ENCODE peak calls at places on chromosome 3, in nine cellular contexts. H is foreskin fibroblast; I is activated naive CD8-positive, alpha-beta T cell treated with anti-CD3 and anti-CD28 coated beads, Interleukin-2, amount 50 U/mL, for 16 hours; M is A172; P is NCI-H1105 treated with DMSO at 0.1 percent for 48 hours; T is NCI-H2081; V is stimulated activated CD4-positive, alpha-beta T cell treated with anti-CD3 and anti-CD28 coated beads, Interleukin-2, amount 100 ng/mL, for 48 hours; O is SW480; N is WTC11. Z is an unnamed sample.

GRCh38 chr3:106305882-106306445 is 437.2 kb upstream of the CBLB start:
- DNase-seq in H (peak; percentile 24), I (no peak), M (no peak), P (no peak), T (no peak), V (no peak), O (no peak), N (no peak), Z (no peak)

GRCh38 chr3:4680227-4680691 is 187.1 kb downstream of the ITPR1 start:
- DNase-seq in H (peak; percentile 26), I (no peak), M (no peak), P (peak; percentile 59), T (no peak), V (no peak), O (no peak), N (no peak), Z (no peak)

GRCh38 chr3:172115787-172116186 is 76.4 kb downstream of the FNDC3B start:
- DNase-seq in H (peak; percentile 58), I (no peak), M (no peak), P (no peak), T (no peak), V (no peak), O (no peak), N (no peak), Z (no peak)

GRCh38 chr3:71395927-71396695 is 187.4 kb downstream of the FOXP1 start:
- DNase-seq in H (peak; percentile 55), I (no peak), M (no peak), P (no peak), T (no peak), V (no peak), O (no peak), N (no peak), Z (no peak)

GRCh38 chr3:190318666-190319065 is 3.6 kb downstream of the CLDN1 start:
- DNase-seq in H (no peak), I (no peak), M (no peak), P (no peak), T (no peak), V (no peak), O (peak; percentile 43), N (no peak), Z (no peak)

GRCh38 chr3:14440531-14441239 is 38.3 kb downstream of the SLC6A6 start:
- DNase-seq in H (peak; percentile 50), I (no peak), M (no peak), P (peak; percentile 64), T (peak; percentile 12), V (no peak), O (peak; percentile 22), N (peak; percentile 53), Z (no peak)

GRCh38 chr3:169286992-169287391 is 376.5 kb downstream of the MECOM start:
- DNase-seq in H (no peak), I (no peak), M (no peak), P (peak; percentile 93), T (peak; percentile 73), V (no peak), O (no peak), N (no peak), Z (no peak)

GRCh38 chr3:170642882-170643601 is 57.2 kb upstream of the SLC7A14 start:
- DNase-seq in H (no peak), I (no peak), M (no peak), P (no peak), T (no peak), V (no peak), O (no peak), N (no peak), Z (no peak)

GRCh38 chr3:76051145-76051544 is 265.8 kb upstream of the ZNF717 start:
- DNase-seq in H (no peak), I (no peak), M (no peak), P (no peak), T (no peak), V (no peak), O (peak; percentile 30), N (no peak), Z (no peak)

GRCh38 chr3:46471371-46471914 is 6.7 kb upstream of the LTF start:
- DNase-seq in H (no peak), I (no peak), M (no peak), P (no peak), T (no peak), V (no peak), O (no peak), N (no peak), Z (no peak)

GRCh38 chr3:117193390-117193789 is 483.8 kb downstream of the TUSC7 start:
- DNase-seq in H (peak; percentile 51), I (no peak), M (no peak), P (peak; percentile 6), T (no peak), V (no peak), O (no peak), N (no peak), Z (no peak)

GRCh38 chr3:158105124-158105709 is 1.0 kb downstream of the SHOX2 start:
- DNase-seq in H (peak; percentile 85), I (no peak), M (peak; percentile 43), P (peak; percentile 56), T (no peak), V (no peak), O (peak; percentile 31), N (peak; percentile 37), Z (no peak)

GRCh38 chr3:43425829-43426228 is 139.5 kb downstream of the SNRK start:
- DNase-seq in H (no peak), I (no peak), M (no peak), P (no peak), T (no peak), V (no peak), O (no peak), N (no peak), Z (no peak)

GRCh38 chr3:19173945-19174344 is 25.6 kb downstream of the KCNH8 start:
- DNase-seq in H (no peak), I (no peak), M (no peak), P (no peak), T (no peak), V (no peak), O (no peak), N (peak; percentile 44), Z (no peak)

GRCh38 chr3:158313344-158313927 is 203.5 kb downstream of the RSRC1 start:
- DNase-seq in H (peak; percentile 61), I (no peak), M (peak; percentile 25), P (peak; percentile 80), T (peak; percentile 60), V (no peak), O (peak; percentile 58), N (no peak), Z (no peak)

GRCh38 chr3:61591300-61591699 is 29.9 kb downstream of the PTPRG start:
- DNase-seq in H (no peak), I (no peak), M (no peak), P (no peak), T (no peak), V (no peak), O (no peak), N (no peak), Z (no peak)

GRCh38 chr3:4758957-4759656 is 220.1 kb upstream of the BHLHE40 start:
- DNase-seq in H (no peak), I (no peak), M (no peak), P (no peak), T (no peak), V (no peak), O (no peak), N (no peak), Z (no peak)

GRCh38 chr3:149120051-149120972 is 9.1 kb upstream of the HPS3 start:
- DNase-seq in H (peak; percentile 73), I (no peak), M (peak; percentile 73), P (peak; percentile 83), T (peak; percentile 73), V (no peak), O (peak; percentile 69), N (no peak), Z (no peak)

GRCh38 chr3:141147657-141148056 is 84.0 kb upstream of the PXYLP1 start:
- DNase-seq in H (no peak), I (no peak), M (no peak), P (no peak), T (no peak), V (no peak), O (peak; percentile 43), N (no peak), Z (no peak)

GRCh38 chr3:182710557-182711157 is 82.6 kb upstream of the ATP11B start:
- DNase-seq in H (peak; percentile 42), I (no peak), M (peak; percentile 27), P (peak; percentile 73), T (peak; percentile 64), V (no peak), O (peak; percentile 31), N (no peak), Z (no peak)

GRCh38 chr3:125679258-125679657 is 84.0 kb upstream of the OSBPL11 start:
- DNase-seq in H (no peak), I (no peak), M (no peak), P (no peak), T (peak; percentile 18), V (no peak), O (no peak), N (no peak), Z (no peak)

GRCh38 chr3:169907476-169907875 is 3.9 kb upstream of the SAMD7 start:
- DNase-seq in H (no peak), I (no peak), M (no peak), P (no peak), T (no peak), V (no peak), O (no peak), N (no peak), Z (no peak)

GRCh38 chr3:35644461-35644860 is 5.1 kb downstream of the ARPP21 start:
- DNase-seq in H (no peak), I (no peak), M (no peak), P (no peak), T (no peak), V (no peak), O (no peak), N (no peak), Z (no peak)

GRCh38 chr3:2097641-2098191 is 950 bp upstream of the CNTN4 start:
- DNase-seq in H (no peak), I (no peak), M (no peak), P (no peak), T (no peak), V (no peak), O (no peak), N (no peak), Z (no peak)

GRCh38 chr3:45441570-45442313 is 53.4 kb downstream of the LARS2 start:
- DNase-seq in H (peak; percentile 8), I (no peak), M (peak; percentile 57), P (no peak), T (no peak), V (no peak), O (no peak), N (no peak), Z (no peak)

GRCh38 chr3:29976871-29977270 is 629.5 kb upstream of the TGFBR2 start:
- DNase-seq in H (no peak), I (no peak), M (no peak), P (no peak), T (no peak), V (no peak), O (no peak), N (no peak), Z (no peak)

GRCh38 chr3:178457506-178457905 is 78.7 kb upstream of the KCNMB2 start:
- DNase-seq in H (no peak), I (no peak), M (no peak), P (no peak), T (no peak), V (no peak), O (no peak), N (no peak), Z (no peak)

GRCh38 chr3:43533009-43533408 is 88.8 kb downstream of the ANO10 start:
- DNase-seq in H (no peak), I (no peak), M (no peak), P (no peak), T (no peak), V (no peak), O (no peak), N (no peak), Z (no peak)

GRCh38 chr3:57151021-57151449 is 14.1 kb downstream of the IL17RD start:
- DNase-seq in H (peak; percentile 54), I (no peak), M (no peak), P (no peak), T (no peak), V (no peak), O (no peak), N (no peak), Z (no peak)

GRCh38 chr3:61966200-61966599 is 404.8 kb downstream of the PTPRG start:
- DNase-seq in H (no peak), I (no peak), M (no peak), P (no peak), T (no peak), V (no peak), O (peak; percentile 16), N (no peak), Z (no peak)

GRCh38 chr3:134039161-134039862 is 9.6 kb upstream of the SLCO2A1 start:
- DNase-seq in H (no peak), I (no peak), M (peak; percentile 33), P (no peak), T (no peak), V (no peak), O (peak; percentile 46), N (peak; percentile 63), Z (no peak)